ENCODE peak calls at places on chromosomes 16 and 17, in seven cellular contexts. Q is lung microvascular endothelial cell; T is activated naive CD4-positive, alpha-beta T cell; I is AG20443; L is gastrocnemius medialis; P is DMS 273 treated with DMSO at 0.1 percent for 48 hours; F is hippocampal formation. Z is an unnamed sample.

GRCh38 chr16:89918453-89919347 is at the start of gene MC1R:
- DNase-seq in Q (peak; percentile 30), P (peak; percentile 59), L (no peak), T (no peak), I (no peak), F (no peak), Z (no peak)

GRCh38 chr17:39104657-39105056 is 46.8 kb downstream of the PLXDC1 start:
- DNase-seq in P (no peak), I (no peak), F (no peak), Q (no peak), L (no peak), T (no peak), Z (no peak)

GRCh38 chr17:34377078-34377823 is 14.2 kb upstream of the CCL1 start:
- DNase-seq in P (no peak), Q (no peak), F (no peak), I (no peak), L (no peak), T (no peak), Z (no peak)

GRCh38 chr16:2769675-2770056 is 7.4 kb downstream of the ELOB start:
- DNase-seq in I (peak; percentile 37), P (no peak), L (no peak), Q (no peak), F (no peak), T (no peak), Z (no peak)

GRCh38 chr16:49115956-49116355 is 165.7 kb downstream of the CBLN1 start:
- DNase-seq in Q (no peak), F (no peak), P (no peak), L (no peak), T (no peak), I (no peak), Z (no peak)

GRCh38 chr16:86495357-86495701 is 15.0 kb upstream of the FOXF1 start:
- DNase-seq in L (no peak), T (no peak), Q (no peak), I (no peak), F (no peak), P (no peak), Z (no peak)

GRCh38 chr16:66717112-66717675 is 20.7 kb upstream of the CMTM4 start:
- DNase-seq in Q (peak; percentile 73), P (no peak), T (no peak), F (peak; percentile 29), L (no peak), I (peak; percentile 87), Z (no peak)

GRCh38 chr17:44269795-44270320 is 1.9 kb upstream of the SLC4A1 start:
- DNase-seq in L (no peak), F (no peak), I (no peak), Q (no peak), T (no peak), P (peak; percentile 83), Z (no peak)

GRCh38 chr17:10651927-10652326 is 5.2 kb downstream of the MYH3 start:
- DNase-seq in L (no peak), P (no peak), T (no peak), I (no peak), Q (no peak), F (no peak), Z (no peak)

GRCh38 chr16:68798398-68798797 is 44.9 kb upstream of the TANGO6 start:
- DNase-seq in L (no peak), Q (no peak), F (no peak), P (no peak), T (no peak), I (no peak), Z (no peak)

GRCh38 chr16:79089735-79090284 is 510.7 kb downstream of the MAF start:
- DNase-seq in L (no peak), Q (no peak), I (no peak), P (no peak), F (no peak), T (no peak), Z (no peak)

GRCh38 chr16:84916156-84916555 is 95.2 kb downstream of the ZDHHC7 start:
- DNase-seq in I (no peak), T (no peak), L (no peak), P (no peak), Q (no peak), F (no peak), Z (no peak)

GRCh38 chr17:48011405-48012150 is 26.0 kb downstream of the COPZ2 start:
- DNase-seq in P (peak; percentile 57), I (peak; percentile 77), F (no peak), Q (peak; percentile 23), T (no peak), L (no peak), Z (no peak)

Z was measured in T-helper 1 cell.